ENCODE peak calls at places on chromosomes 7 and 10, in four cellular contexts. V is IMR-90, I is esophagus squamous epithelium, N is uterus. H is an unnamed sample.

GRCh38 chr7:1923409-1924053 is 253.5 kb downstream of the ELFN1 start:
- DNase-seq in V (no peak), I (no peak), N (no peak), H (peak; percentile 87)

GRCh38 chr10:76971565-76972170 is 665.9 kb downstream of the KCNMA1 start:
- DNase-seq in V (no peak), I (no peak), N (no peak), H (no peak)

GRCh38 chr7:158257516-158258410 is 329.9 kb downstream of the PTPRN2 start:
- DNase-seq in V (no peak), I (no peak), N (no peak), H (no peak)

GRCh38 chr10:42924484-42924883 is 141.9 kb downstream of the BMS1 start:
- DNase-seq in V (no peak), I (no peak), N (no peak), H (no peak)

GRCh38 chr7:100407285-100408180 is 21.0 kb downstream of the ZCWPW1 start:
- DNase-seq in V (peak; percentile 81), I (no peak), N (no peak), H (no peak)

GRCh38 chr7:140877249-140877524 is 47.5 kb downstream of the BRAF start:
- DNase-seq in V (no peak), I (no peak), N (no peak), H (no peak)

GRCh38 chr10:79065091-79065551 is 3.6 kb upstream of the ZMIZ1 start:
- DNase-seq in V (no peak), I (no peak), N (no peak), H (no peak)

GRCh38 chr10:6347391-6347951 is 144.7 kb downstream of the PFKFB3 start:
- DNase-seq in V (peak; percentile 7), I (no peak), N (no peak), H (no peak)

GRCh38 chr7:3453398-3453797 is 152.3 kb downstream of the SDK1 start:
- DNase-seq in V (peak; percentile 13), I (no peak), N (no peak), H (no peak)

GRCh38 chr7:117220836-117221235 is 102.0 kb downstream of the WNT2 start:
- DNase-seq in V (no peak), I (no peak), N (no peak), H (no peak)

GRCh38 chr7:103154042-103154441 is 5.1 kb upstream of the NAPEPLD start:
- DNase-seq in V (no peak), I (no peak), N (no peak), H (no peak)

GRCh38 chr7:103149808-103150180 is 895 bp upstream of the NAPEPLD start:
- DNase-seq in V (no peak), I (no peak), N (no peak), H (no peak)

GRCh38 chr7:103150192-103150591 is 1.3 kb upstream of the NAPEPLD start:
- DNase-seq in V (no peak), I (no peak), N (no peak), H (no peak)

GRCh38 chr7:103148131-103148993 is 537 bp downstream of the NAPEPLD start:
- DNase-seq in V (no peak), I (no peak), N (no peak), H (no peak)

GRCh38 chr7:103148994-103149807 is at the start of gene NAPEPLD:
- DNase-seq in V (peak; percentile 83), I (peak; percentile 4), N (peak; percentile 86), H (peak; percentile 96)
- TF ChIP-seq POLR2A in V (peak; percentile 65), I (no peak), N (peak; percentile 54), H (peak; percentile 72)

GRCh38 chr7:115719963-115720362 is 310.6 kb downstream of the TFEC start:
- DNase-seq in V (no peak), I (no peak), N (no peak), H (no peak)

GRCh38 chr7:115721293-115721920 is 309.2 kb downstream of the TFEC start:
- DNase-seq in V (no peak), I (no peak), N (no peak), H (no peak)

GRCh38 chr7:115728518-115728917 is 302.0 kb downstream of the TFEC start:
- DNase-seq in V (no peak), I (no peak), N (no peak), H (no peak)

GRCh38 chr7:115722302-115722701 is 308.3 kb downstream of the TFEC start:
- DNase-seq in V (no peak), I (no peak), N (no peak), H (no peak)

DNA sequence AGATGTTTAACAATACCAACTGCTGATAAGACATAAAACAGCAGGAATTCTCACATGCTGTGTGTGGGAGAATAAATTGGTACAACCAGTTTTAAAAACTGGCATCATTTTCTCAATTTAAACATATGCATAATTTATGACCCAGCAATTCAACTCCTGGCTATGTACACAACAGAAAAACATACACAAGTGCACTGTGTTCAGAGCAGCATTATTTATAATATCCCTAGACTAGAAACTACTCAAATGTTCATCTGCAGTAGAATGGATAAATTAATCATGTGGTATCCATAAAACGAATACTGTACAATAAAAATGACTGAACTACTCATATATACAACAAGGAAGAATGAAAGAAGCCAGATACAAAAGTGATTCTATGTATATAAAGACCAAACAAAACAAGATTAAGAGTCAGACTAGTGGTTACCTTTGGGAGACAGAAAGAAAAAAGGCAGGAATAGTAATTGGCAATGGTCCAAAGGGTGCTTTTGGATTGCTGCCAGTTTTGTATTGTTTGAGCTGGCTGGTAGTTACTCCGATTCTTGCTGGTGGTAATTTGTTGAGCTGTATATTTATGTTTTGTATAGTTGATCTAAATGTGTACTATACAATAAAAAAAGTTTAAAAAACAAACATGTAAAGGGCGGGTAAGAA is 306.0 kb downstream of the TFEC start:
- DNase-seq in V (no peak), I (no peak), N (no peak), H (no peak)
- H3K27ac ChIP-seq in V (no peak overlapping the region), I (no peak overlapping the region), N (no peak overlapping the region), H (no peak overlapping the region)

DNA sequence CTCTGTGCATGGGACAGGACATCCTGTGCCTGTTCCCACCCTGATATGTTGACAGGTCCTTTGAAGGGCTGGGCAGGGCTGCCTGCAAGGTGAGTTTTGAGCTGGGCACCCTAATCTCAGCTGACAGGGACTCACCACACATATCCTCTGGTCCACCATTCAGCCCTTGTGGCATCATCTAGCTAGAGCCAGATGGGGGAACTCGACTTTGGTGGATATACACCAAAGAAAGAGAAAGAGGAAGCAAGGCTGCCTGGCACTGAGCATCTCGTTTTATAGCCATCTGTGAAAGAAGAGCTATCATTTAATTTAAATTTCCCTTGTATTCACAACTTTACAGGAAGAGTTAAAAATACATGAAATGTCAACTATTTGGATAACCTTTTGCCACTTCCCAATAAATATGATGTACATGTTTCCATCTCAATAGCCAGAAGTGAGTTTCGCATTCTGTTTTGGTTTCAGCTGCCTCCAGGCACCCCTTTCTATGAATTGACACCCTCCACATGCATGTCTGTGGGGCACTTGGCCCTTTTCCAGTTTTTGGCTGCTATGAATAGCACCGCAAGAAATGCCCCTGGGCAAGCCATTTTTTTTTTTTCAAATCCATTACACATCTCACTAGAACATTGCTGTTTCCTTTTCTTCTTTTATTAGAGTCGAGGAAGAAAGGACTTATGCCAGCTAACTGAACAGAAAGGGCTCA is 22.9 kb upstream of the GRB10 start:
- DNase-seq in V (no peak), I (no peak), N (no peak), H (no peak)
- TF ChIP-seq POLR2A in V (no peak), I (no peak), N (no peak), H (no peak)

GRCh38 chr10:10902951-10903350 is 114.7 kb upstream of the CELF2 start:
- DNase-seq in V (peak; percentile 64), I (no peak), N (no peak), H (no peak)

GRCh38 chr10:10903620-10904019 is 114.1 kb upstream of the CELF2 start:
- DNase-seq in V (no peak), I (no peak), N (no peak), H (no peak)

GRCh38 chr10:10897400-10897799 is 120.3 kb upstream of the CELF2 start:
- DNase-seq in V (no peak), I (no peak), N (no peak), H (no peak)

DNA sequence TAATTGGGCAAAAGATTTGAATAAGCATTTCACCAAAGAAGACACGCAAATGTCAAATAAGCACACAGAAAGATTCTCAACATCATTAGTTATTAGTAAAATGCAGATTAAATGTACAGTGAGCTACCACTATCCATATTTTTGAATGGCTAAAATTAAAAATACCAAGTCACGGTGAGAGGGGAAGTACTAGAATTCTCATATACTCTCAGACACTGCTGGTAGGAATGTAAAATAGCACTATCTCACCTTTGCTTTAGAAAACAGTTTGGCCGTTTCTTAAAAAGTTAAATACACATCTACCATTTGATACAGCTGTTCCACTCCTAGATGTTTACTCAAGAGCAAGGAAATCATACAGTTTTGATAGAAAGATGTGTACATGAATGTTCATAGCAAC is 115.8 kb upstream of the CELF2 start:
- DNase-seq in V (no peak), I (no peak), N (no peak), H (no peak)
- H3K27ac ChIP-seq in V (no peak overlapping the region), I (no peak overlapping the region), N (no peak overlapping the region), H (no peak overlapping the region)

GRCh38 chr7:74219416-74219815 is 9.6 kb downstream of the LAT2 start:
- DNase-seq in V (no peak), I (no peak), N (no peak), H (no peak)
- TF ChIP-seq POLR2A in V (no peak), I (no peak), N (no peak), H (no peak)

GRCh38 chr10:89413398-89413912 is 913 bp upstream of the IFIT5 start:
- DNase-seq in V (no peak), I (no peak), N (no peak), H (no peak)

GRCh38 chr10:89419548-89419947 is 5.2 kb downstream of the IFIT5 start:
- DNase-seq in V (peak; percentile 31), I (no peak), N (no peak), H (no peak)

GRCh38 chr10:89416465-89416864 is 2.1 kb downstream of the IFIT5 start:
- DNase-seq in V (no peak), I (no peak), N (no peak), H (no peak)

GRCh38 chr10:89414146-89414878 is at the start of gene IFIT5:
- DNase-seq in V (peak; percentile 67), I (no peak), N (peak; percentile 76), H (peak; percentile 76)

GRCh38 chr10:89414879-89415821 is 782 bp downstream of the IFIT5 start:
- DNase-seq in V (peak; percentile 32), I (no peak), N (peak; percentile 46), H (peak; percentile 78)
- H3K27ac ChIP-seq in V (peak overlapping the region; percentile 91), I (peak overlapping the region; percentile 95), N (peak overlapping the region; percentile 95), H (peak overlapping the region; percentile 100)

GRCh38 chr7:44983742-44984477 is 5.1 kb upstream of the MYO1G start:
- DNase-seq in V (no peak), I (no peak), N (no peak), H (no peak)
- TF ChIP-seq POLR2A in V (no peak), I (no peak), N (no peak), H (no peak)

DNA sequence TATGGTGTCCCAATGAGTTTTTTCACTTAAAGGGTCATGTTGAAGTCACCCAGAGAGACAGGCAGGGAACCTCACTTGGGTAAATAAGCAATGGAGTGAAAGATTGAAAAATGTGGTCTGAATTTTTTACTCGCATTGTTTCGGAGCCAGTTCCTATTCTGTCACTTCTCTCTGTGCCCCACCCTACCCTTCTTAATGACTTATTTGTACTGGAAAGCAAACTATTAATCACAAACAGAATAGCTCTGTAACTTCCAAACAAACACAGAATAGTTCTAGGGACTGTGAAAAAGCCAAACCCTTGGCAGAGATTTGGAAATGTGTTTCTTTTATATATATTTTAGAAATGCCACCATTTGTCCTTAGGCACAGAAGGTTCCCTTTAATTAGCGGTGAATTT is 76.0 kb downstream of the LRMDA start:
- DNase-seq in V (no peak), I (no peak), N (no peak), H (no peak)
- H3K27ac ChIP-seq in V (no peak overlapping the region), I (no peak overlapping the region), N (no peak overlapping the region), H (no peak overlapping the region)

H was measured in right lobe of liver.